ENCODE peak calls at places on chromosomes 13 and 19, in four cellular contexts. One of them, this sample, is unnamed.

GRCh38 chr19:33373701-33374405 is at the start of gene CEBPG:
- DNase-seq in GM12865: peak
- DNase-seq in body of pancreas: peak
- DNase-seq in nephron progenitor cell: peak
- DNase-seq in this sample: no peak

GRCh38 chr19:35207391-35207871 is 21.1 kb downstream of the FAM187B start:
- DNase-seq in GM12865: no peak
- DNase-seq in body of pancreas: no peak
- DNase-seq in nephron progenitor cell: no peak
- DNase-seq in this sample: no peak

GRCh38 chr19:50906217-50906616 is 5.0 kb downstream of the KLK4 start:
- DNase-seq in nephron progenitor cell: peak
- DNase-seq in body of pancreas: peak
- DNase-seq in GM12865: peak
- DNase-seq in this sample: no peak

GRCh38 chr13:107421951-107422350 is 793.4 kb downstream of the LIG4 start:
- DNase-seq in GM12865: no peak
- DNase-seq in nephron progenitor cell: no peak
- DNase-seq in body of pancreas: no peak
- DNase-seq in this sample: no peak

GRCh38 chr19:43847246-43847645 is 20.1 kb downstream of the ZNF283 start:
- DNase-seq in GM12865: no peak
- DNase-seq in body of pancreas: no peak
- DNase-seq in nephron progenitor cell: no peak
- DNase-seq in this sample: no peak

GRCh38 chr19:58480481-58480830 is 4.3 kb downstream of the ZNF446 start:
- DNase-seq in nephron progenitor cell: no peak
- DNase-seq in GM12865: no peak
- DNase-seq in body of pancreas: no peak
- DNase-seq in this sample: no peak

GRCh38 chr13:24053505-24054251 is 106.8 kb upstream of the SPATA13 start:
- DNase-seq in GM12865: peak
- DNase-seq in nephron progenitor cell: peak
- DNase-seq in body of pancreas: peak
- DNase-seq in this sample: peak

GRCh38 chr13:37443538-37443937 is 155.0 kb downstream of the POSTN start:
- DNase-seq in GM12865: no peak
- DNase-seq in body of pancreas: no peak
- DNase-seq in nephron progenitor cell: no peak
- DNase-seq in this sample: no peak

GRCh38 chr19:15418112-15418587 is 638 bp downstream of the AKAP8L start:
- DNase-seq in GM12865: no peak
- DNase-seq in body of pancreas: peak
- DNase-seq in nephron progenitor cell: no peak
- DNase-seq in this sample: no peak

GRCh38 chr19:40442328-40443130 is 1.6 kb downstream of the SERTAD3 start:
- DNase-seq in nephron progenitor cell: no peak
- DNase-seq in GM12865: peak
- DNase-seq in body of pancreas: no peak
- DNase-seq in this sample: no peak

GRCh38 chr13:112725346-112726017 is 35.6 kb downstream of the ATP11A start:
- DNase-seq in GM12865: peak
- DNase-seq in body of pancreas: no peak
- DNase-seq in nephron progenitor cell: no peak
- DNase-seq in this sample: no peak

GRCh38 chr13:27037571-27037970 is 134.0 kb downstream of the USP12 start:
- DNase-seq in GM12865: no peak
- DNase-seq in body of pancreas: no peak
- DNase-seq in nephron progenitor cell: no peak
- DNase-seq in this sample: no peak

GRCh38 chr13:22252281-22252830 is 581.5 kb downstream of the FGF9 start:
- DNase-seq in GM12865: no peak
- DNase-seq in body of pancreas: no peak
- DNase-seq in nephron progenitor cell: no peak
- DNase-seq in this sample: no peak

GRCh38 chr13:94967183-94968039 is 255.1 kb upstream of the SOX21 start:
- DNase-seq in body of pancreas: peak
- DNase-seq in nephron progenitor cell: peak
- DNase-seq in GM12865: peak
- DNase-seq in this sample: no peak

GRCh38 chr19:30131722-30132291 is 189.8 kb downstream of the URI1 start:
- DNase-seq in body of pancreas: no peak
- DNase-seq in nephron progenitor cell: no peak
- DNase-seq in GM12865: no peak
- DNase-seq in this sample: no peak

GRCh38 chr13:51396352-51396751 is 56.5 kb downstream of the INTS6 start:
- DNase-seq in body of pancreas: no peak
- DNase-seq in GM12865: peak
- DNase-seq in nephron progenitor cell: no peak
- DNase-seq in this sample: no peak

GRCh38 chr13:107450426-107450825 is 764.9 kb downstream of the LIG4 start:
- DNase-seq in body of pancreas: no peak
- DNase-seq in nephron progenitor cell: no peak
- DNase-seq in GM12865: no peak
- DNase-seq in this sample: no peak

GRCh38 chr19:13092608-13093260 is 9.9 kb downstream of the LYL1 start:
- DNase-seq in GM12865: no peak
- DNase-seq in body of pancreas: no peak
- DNase-seq in nephron progenitor cell: no peak
- DNase-seq in this sample: no peak

GRCh38 chr13:51004111-51004865 is 94.7 kb downstream of the RNASEH2B start:
- DNase-seq in body of pancreas: no peak
- DNase-seq in nephron progenitor cell: no peak
- DNase-seq in GM12865: no peak
- DNase-seq in this sample: no peak

GRCh38 chr19:4908781-4909171 is 525 bp upstream of the UHRF1 start:
- DNase-seq in body of pancreas: no peak
- DNase-seq in GM12865: no peak
- DNase-seq in nephron progenitor cell: peak
- DNase-seq in this sample: no peak

GRCh38 chr13:103948477-103948876 is 882.3 kb upstream of the SLC10A2 start:
- DNase-seq in nephron progenitor cell: no peak
- DNase-seq in GM12865: no peak
- DNase-seq in body of pancreas: no peak
- DNase-seq in this sample: no peak

GRCh38 chr19:7831452-7831851 is 1.4 kb downstream of the EVI5L start:
- DNase-seq in GM12865: no peak
- DNase-seq in nephron progenitor cell: peak
- DNase-seq in body of pancreas: no peak
- DNase-seq in this sample: no peak

GRCh38 chr19:3404324-3405260 is 38.2 kb downstream of the NFIC start:
- DNase-seq in body of pancreas: peak
- DNase-seq in GM12865: no peak
- DNase-seq in nephron progenitor cell: no peak
- DNase-seq in this sample: no peak

GRCh38 chr13:25249001-25249543 is 38.2 kb downstream of the MTMR6 start:
- DNase-seq in body of pancreas: no peak
- DNase-seq in GM12865: peak
- DNase-seq in nephron progenitor cell: no peak
- DNase-seq in this sample: no peak

GRCh38 chr19:35963514-35963913 is 27.3 kb downstream of the LRFN3 start:
- DNase-seq in body of pancreas: peak
- DNase-seq in nephron progenitor cell: peak
- DNase-seq in GM12865: peak
- DNase-seq in this sample: peak

DNA sequence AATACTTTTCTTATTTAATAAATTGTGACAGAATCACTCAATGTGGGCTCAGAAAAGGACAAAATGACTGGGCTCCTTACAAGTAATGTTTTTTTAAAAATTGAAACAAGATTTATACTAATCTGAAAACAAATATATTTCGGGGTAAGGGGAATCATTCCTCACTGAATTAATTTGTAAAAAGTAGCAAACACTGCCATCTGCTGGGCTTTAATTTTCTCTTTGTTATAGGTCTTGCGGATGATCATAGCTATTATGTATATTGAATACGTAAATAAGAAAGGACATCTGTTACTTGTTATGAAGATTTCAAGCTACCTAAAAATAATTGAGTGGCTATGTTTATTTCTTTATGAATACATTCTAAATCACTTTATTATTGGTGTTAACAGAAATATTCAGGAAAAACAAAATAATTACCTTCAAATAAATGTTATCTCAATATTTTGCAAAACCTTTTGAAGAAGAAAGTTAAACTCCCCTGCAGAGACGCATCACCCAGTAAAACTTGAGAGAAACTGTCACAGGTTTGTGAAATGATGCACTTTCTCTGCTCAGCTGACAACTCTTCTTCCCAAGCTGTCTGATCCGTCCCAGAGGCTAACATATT is 17.8 kb upstream of the ENOX1 start:
- DNase-seq in nephron progenitor cell: no peak
- DNase-seq in body of pancreas: no peak
- DNase-seq in GM12865: peak
- DNase-seq in this sample: peak
- TF ChIP-seq CTCF in nephron progenitor cell: peak
- TF ChIP-seq CTCF in body of pancreas: peak
- TF ChIP-seq CTCF in GM12865: peak
- TF ChIP-seq CTCF in this sample: peak

GRCh38 chr19:38617764-38618589 is at the start of gene MAP4K1:
- DNase-seq in body of pancreas: peak
- DNase-seq in nephron progenitor cell: no peak
- DNase-seq in GM12865: peak
- DNase-seq in this sample: no peak

GRCh38 chr19:38615007-38615581 is 2.7 kb downstream of the MAP4K1 start:
- DNase-seq in body of pancreas: no peak
- DNase-seq in nephron progenitor cell: no peak
- DNase-seq in GM12865: no peak
- DNase-seq in this sample: no peak

GRCh38 chr19:38617283-38617763 is 430 bp downstream of the MAP4K1 start:
- DNase-seq in GM12865: peak
- DNase-seq in nephron progenitor cell: no peak
- DNase-seq in body of pancreas: no peak
- DNase-seq in this sample: no peak

GRCh38 chr19:38614289-38614688 is 3.5 kb downstream of the MAP4K1 start:
- DNase-seq in body of pancreas: no peak
- DNase-seq in nephron progenitor cell: no peak
- DNase-seq in GM12865: no peak
- DNase-seq in this sample: no peak

DNA sequence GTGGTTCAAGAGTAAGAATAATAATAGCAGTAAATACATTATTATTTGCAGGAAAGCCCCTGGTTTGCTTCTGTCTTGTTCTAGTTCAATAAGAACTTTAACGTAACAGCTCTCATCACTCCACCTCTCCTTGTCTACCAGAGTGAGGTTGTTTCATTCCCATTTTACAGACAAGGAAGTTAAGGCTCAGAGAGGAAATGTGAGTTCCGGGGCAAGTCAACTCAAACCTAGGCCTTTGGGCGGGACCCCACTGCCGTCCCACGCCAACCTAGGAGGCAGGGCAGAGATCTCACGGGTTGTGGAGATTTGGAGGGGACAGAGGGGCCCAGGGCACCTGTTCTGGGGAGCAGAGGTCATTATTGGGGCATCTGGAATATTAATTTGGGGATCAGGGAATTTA is 1.5 kb downstream of the MAP4K1 start:
- DNase-seq in body of pancreas: no peak
- DNase-seq in GM12865: peak
- DNase-seq in nephron progenitor cell: no peak
- DNase-seq in this sample: no peak
- TF ChIP-seq CTCF in body of pancreas: no peak
- TF ChIP-seq CTCF in GM12865: no peak
- TF ChIP-seq CTCF in nephron progenitor cell: no peak
- TF ChIP-seq CTCF in this sample: no peak

DNA sequence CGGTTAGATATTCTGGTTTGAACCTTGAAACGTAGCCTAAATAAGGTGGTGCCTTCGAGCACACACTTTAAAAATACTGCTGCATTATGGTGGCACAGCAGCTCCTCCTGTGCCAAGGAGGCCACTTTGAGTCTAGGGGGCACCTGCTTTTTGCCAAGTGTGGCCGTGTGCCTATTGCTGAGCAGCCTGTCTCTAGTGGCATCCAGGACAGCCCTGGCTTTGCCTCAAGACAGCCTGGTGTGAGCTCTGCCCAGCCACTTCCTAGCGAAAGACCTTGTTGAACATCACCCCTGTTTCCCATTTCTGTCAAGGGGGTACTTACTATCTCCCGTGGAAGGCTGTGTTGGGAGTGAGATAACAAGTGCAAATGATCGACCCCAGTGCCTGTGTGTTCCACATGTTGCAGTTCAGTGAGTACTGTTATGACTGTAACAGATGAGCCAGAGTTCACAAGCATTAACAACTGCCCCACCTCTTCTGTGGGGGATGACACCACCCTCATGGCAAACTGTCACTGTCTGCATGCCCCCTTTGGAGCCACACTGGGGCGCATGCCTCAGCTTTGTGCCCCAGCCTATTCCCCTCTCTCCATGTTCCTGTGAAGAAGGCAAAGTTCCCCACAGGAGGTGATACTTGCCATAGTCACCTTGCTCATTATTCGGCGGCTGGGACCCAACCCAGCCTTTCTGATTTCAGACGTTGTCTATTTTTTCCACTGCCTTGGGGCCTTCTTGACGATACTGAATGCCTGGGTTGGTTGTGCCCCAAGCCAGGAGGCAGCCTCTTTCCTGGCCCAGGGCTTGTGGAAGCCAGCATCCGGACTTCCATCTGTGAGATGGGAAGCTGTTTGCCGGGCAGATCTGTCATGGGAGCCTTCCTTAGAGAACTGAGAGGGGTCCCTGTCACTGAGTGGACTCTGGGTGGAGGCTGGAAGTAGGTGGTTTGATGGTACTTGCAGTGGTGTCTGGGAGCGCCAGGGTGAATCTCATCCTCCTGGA is 5.4 kb downstream of the GATAD2A start:
- DNase-seq in body of pancreas: no peak
- DNase-seq in nephron progenitor cell: no peak
- DNase-seq in GM12865: peak
- DNase-seq in this sample: no peak
- TF ChIP-seq CTCF in body of pancreas: no peak
- TF ChIP-seq CTCF in nephron progenitor cell: no peak
- TF ChIP-seq CTCF in GM12865: peak
- TF ChIP-seq CTCF in this sample: no peak

GRCh38 chr13:32023096-32023495 is 8.5 kb upstream of the FRY start:
- DNase-seq in nephron progenitor cell: no peak
- DNase-seq in GM12865: no peak
- DNase-seq in body of pancreas: no peak
- DNase-seq in this sample: peak

GRCh38 chr13:32024750-32025149 is 6.8 kb upstream of the FRY start:
- DNase-seq in body of pancreas: no peak
- DNase-seq in nephron progenitor cell: no peak
- DNase-seq in GM12865: no peak
- DNase-seq in this sample: no peak

GRCh38 chr13:32021785-32022184 is 9.8 kb upstream of the FRY start:
- DNase-seq in nephron progenitor cell: no peak
- DNase-seq in GM12865: no peak
- DNase-seq in body of pancreas: no peak
- DNase-seq in this sample: no peak

GRCh38 chr13:32022292-32022691 is 9.3 kb upstream of the FRY start:
- DNase-seq in GM12865: no peak
- DNase-seq in body of pancreas: no peak
- DNase-seq in nephron progenitor cell: peak
- DNase-seq in this sample: no peak

DNA sequence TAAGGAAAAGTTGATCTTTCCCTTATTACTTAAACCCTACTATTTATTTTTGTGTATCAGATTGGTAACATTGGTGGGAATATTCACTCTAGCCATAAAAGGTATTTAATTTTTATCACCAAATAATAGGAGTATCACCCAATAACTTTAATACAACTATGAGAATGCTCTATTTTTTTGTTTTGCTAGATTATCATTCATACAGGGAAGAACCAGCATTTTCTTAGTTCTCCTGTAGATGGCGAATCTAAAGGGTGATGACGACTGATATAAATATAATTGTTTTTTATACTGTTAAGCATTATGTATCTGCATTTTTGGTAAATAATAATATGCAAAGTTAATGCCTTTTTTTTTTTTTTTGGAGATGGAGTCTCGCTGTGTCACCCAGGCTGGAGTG is 7.9 kb upstream of the FRY start:
- DNase-seq in nephron progenitor cell: no peak
- DNase-seq in GM12865: no peak
- DNase-seq in body of pancreas: no peak
- DNase-seq in this sample: no peak
- TF ChIP-seq CTCF in nephron progenitor cell: no peak
- TF ChIP-seq CTCF in GM12865: no peak
- TF ChIP-seq CTCF in body of pancreas: no peak
- TF ChIP-seq CTCF in this sample: peak

This sample was measured in LNCaP clone FGC.